ENCODE peak calls at places on chromosomes 6 and 20, in nine cellular contexts. U is uterus, Q is fibroblast of mammary gland, K is activated B cell treated with CpG ODN at 0.5 μM for 24 hours, E is AG09319, J is colonic mucosa, S is choroid plexus epithelial cell, V is nephron progenitor cell, W is lower lobe of right lung. H is an unnamed sample.

GRCh38 chr6:166465671-166466087 is 82.9 kb upstream of the MPC1 start:
- DNase-seq in U (peak; percentile 56), Q (peak; percentile 56), K (no peak), E (no peak), J (no peak), S (no peak), V (no peak), W (no peak), H (no peak)

GRCh38 chr6:166639921-166640320 is 12.9 kb upstream of the RPS6KA2 start:
- DNase-seq in U (no peak), Q (no peak), K (no peak), E (no peak), J (no peak), S (no peak), V (no peak), W (no peak), H (no peak)

GRCh38 chr6:3294921-3295871 is 36.4 kb downstream of the PSMG4 start:
- DNase-seq in U (no peak), Q (no peak), K (no peak), E (no peak), J (no peak), S (no peak), V (no peak), W (no peak), H (peak; percentile 70)

GRCh38 chr6:24926192-24926591 is 9.6 kb downstream of the RIPOR2 start:
- DNase-seq in U (no peak), Q (no peak), K (no peak), E (no peak), J (no peak), S (no peak), V (no peak), W (no peak), H (no peak)

GRCh38 chr6:1611572-1612385 is 2.1 kb downstream of the FOXC1 start:
- DNase-seq in U (no peak), Q (no peak), K (no peak), E (no peak), J (no peak), S (peak; percentile 58), V (peak; percentile 64), W (no peak), H (no peak)

GRCh38 chr20:57102160-57102559 is 164.3 kb downstream of the BMP7 start:
- DNase-seq in U (no peak), Q (no peak), K (no peak), E (no peak), J (no peak), S (no peak), V (no peak), W (peak; percentile 15), H (no peak)

GRCh38 chr6:6744551-6744950 is 156.0 kb downstream of the LY86 start:
- DNase-seq in U (no peak), Q (no peak), K (no peak), E (no peak), J (no peak), S (no peak), V (no peak), W (no peak), H (no peak)

GRCh38 chr20:21490105-21490504 is 23.8 kb downstream of the NKX2-2 start:
- DNase-seq in U (no peak), Q (no peak), K (no peak), E (no peak), J (no peak), S (peak; percentile 53), V (no peak), W (no peak), H (no peak)

GRCh38 chr6:54805077-54805476 is 41.5 kb upstream of the FAM83B start:
- DNase-seq in U (no peak), Q (no peak), K (no peak), E (no peak), J (no peak), S (peak; percentile 56), V (no peak), W (no peak), H (no peak)

GRCh38 chr6:13303668-13304017 is 24.7 kb downstream of the TBC1D7 start:
- DNase-seq in U (peak; percentile 50), Q (peak; percentile 67), K (no peak), E (no peak), J (peak; percentile 81), S (peak; percentile 93), V (no peak), W (peak; percentile 84), H (no peak)

DNA sequence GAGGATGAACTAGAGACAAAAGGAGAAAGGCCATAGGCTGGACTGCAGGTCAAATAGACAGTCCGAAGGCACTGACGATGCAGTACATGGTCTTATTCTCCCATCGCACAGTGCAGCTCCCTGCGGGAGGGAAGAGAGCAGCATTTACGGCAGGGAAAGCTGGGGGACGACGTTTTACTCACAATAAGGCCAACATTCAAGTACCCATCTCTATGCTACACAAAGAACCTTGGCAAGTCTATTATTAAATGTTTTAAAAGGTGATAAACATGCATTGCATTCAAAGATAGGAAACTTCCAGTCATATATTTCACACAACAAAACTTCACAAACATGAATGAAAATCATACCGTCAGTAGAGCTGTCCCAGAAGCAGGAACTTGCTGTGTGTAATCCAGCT is 7.8 kb downstream of the DYNLT1 start:
- DNase-seq in U (no peak), Q (no peak), K (no peak), E (no peak), J (no peak), S (no peak), V (no peak), W (no peak), H (no peak)
- TF ChIP-seq CTCF in U (no peak), Q (no peak), K (no peak), E (no peak), J (no peak), S (no peak), V (no peak), W (no peak), H (no peak)

DNA sequence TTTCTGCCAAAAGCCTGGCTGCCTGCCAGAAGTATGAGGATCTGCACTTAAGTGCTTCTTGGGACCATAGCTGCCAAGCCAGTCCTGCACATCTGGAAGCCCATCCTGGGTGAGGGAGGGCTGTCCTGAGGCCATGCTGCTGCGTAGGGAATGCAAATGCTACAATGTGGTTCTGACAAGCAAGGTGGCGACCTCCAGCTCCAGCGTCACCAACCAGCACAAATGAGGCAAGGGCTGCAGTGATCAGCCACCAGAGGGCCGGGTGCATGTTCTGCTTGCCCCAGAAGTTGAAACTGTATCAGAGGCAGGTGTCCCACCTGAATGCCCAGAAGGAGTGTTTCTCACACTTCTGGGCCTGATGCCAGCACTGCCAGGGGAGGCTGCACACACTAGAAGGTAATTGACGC is 99.1 kb upstream of the KCNQ5 start:
- DNase-seq in U (no peak), Q (no peak), K (no peak), E (no peak), J (no peak), S (no peak), V (peak; percentile 15), W (no peak), H (no peak)
- TF ChIP-seq CTCF in U (no peak), Q (no peak), K (no peak), E (no peak), J (no peak), S (peak; percentile 13), V (peak; percentile 10), W (no peak), H (no peak)

GRCh38 chr6:122947355-122947754 is 48.7 kb upstream of the CLVS2 start:
- DNase-seq in U (no peak), Q (peak; percentile 26), K (no peak), E (no peak), J (no peak), S (peak; percentile 47), V (peak; percentile 18), W (no peak), H (no peak)
- TF ChIP-seq CTCF in U (no peak), Q (peak; percentile 56), K (no peak), E (no peak), J (no peak), S (peak; percentile 73), V (peak; percentile 54), W (no peak), H (peak; percentile 60)

DNA sequence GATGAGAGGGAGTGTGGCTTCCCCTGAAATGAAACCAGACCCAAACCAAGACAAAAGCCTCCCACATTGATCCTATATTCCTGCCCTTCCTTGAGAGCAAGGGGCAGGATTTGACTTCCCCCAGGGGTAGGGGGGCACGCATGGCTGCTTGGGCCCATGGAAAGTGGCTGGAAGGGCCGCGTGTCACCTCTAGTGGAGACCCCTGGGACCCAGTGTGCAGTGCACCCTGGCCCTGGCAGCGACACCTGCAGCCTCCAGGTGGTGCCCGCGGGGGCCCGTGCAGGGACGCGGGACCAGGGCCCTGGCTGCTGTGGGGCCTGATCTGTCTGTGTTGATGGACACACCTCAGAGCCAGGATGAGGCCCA is 18.0 kb upstream of the SLCO4A1 start:
- DNase-seq in U (no peak), Q (no peak), K (peak; percentile 63), E (no peak), J (no peak), S (no peak), V (no peak), W (no peak), H (no peak)
- TF ChIP-seq CTCF in U (no peak), Q (no peak), K (no peak), E (no peak), J (peak; percentile 53), S (no peak), V (no peak), W (no peak), H (no peak)

DNA sequence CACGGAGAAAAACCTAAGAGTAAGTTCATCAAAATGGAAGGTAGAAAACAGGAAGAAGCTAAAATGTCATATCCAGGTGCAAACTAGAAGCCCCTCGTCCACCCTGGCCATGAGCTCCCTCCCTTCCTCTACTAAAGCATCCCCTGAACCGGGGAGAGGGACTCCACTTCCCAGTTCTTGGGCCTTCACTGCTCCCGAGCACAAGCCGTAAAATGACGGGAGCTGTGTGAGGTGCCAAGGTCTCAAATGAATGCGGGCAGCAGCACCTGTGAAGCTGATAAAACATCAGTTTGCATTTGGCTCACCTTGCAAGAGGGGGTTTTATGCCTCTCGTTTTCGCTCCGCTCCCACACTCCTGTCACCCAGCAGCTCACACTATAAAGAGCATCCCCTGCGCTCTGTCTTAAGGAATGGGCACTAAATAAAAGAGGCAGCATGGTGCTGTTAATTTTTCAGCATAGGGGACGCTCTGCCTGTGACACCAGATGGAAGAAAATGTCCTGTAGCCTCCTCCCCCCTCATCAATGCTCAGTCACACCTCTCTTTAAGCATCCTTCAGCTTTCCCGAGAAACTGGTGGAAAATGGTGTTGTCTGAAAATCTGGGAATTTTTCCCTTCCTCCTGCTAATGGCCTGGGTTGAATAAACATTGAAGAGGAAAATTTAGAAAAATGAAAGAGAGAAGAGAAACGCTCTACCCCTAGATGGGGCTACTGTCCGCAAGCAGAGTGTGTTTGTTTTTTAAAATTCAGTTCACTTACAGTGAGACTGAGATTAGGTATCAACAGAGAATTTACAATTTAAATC is 563.0 kb upstream of the AGPAT4 start:
- DNase-seq in U (no peak), Q (peak; percentile 23), K (no peak), E (no peak), J (no peak), S (peak; percentile 60), V (no peak), W (no peak), H (no peak)
- TF ChIP-seq CTCF in U (no peak), Q (peak; percentile 53), K (no peak), E (peak; percentile 61), J (peak; percentile 36), S (peak; percentile 80), V (peak; percentile 33), W (no peak), H (peak; percentile 87)

GRCh38 chr6:144931172-144932035 is 646.3 kb downstream of the UTRN start:
- DNase-seq in U (no peak), Q (peak; percentile 57), K (no peak), E (no peak), J (peak; percentile 52), S (peak; percentile 64), V (peak; percentile 28), W (no peak), H (no peak)
- TF ChIP-seq CTCF in U (no peak), Q (peak; percentile 79), K (no peak), E (peak; percentile 69), J (no peak), S (peak; percentile 82), V (peak; percentile 56), W (peak; percentile 58), H (peak; percentile 90)